ENCODE peak calls at places on chromosomes 6 and 20, in five cellular contexts. S is GM23338, M is body of pancreas, Q is COLO829, G is HEK293T. Z is an unnamed sample.

GRCh38 chr6:16398587-16398986 is 160.2 kb downstream of the GMPR start:
- DNase-seq in S (no peak), Q (no peak), M (no peak), G (no peak), Z (no peak)

GRCh38 chr20:41395669-41396664 is 29.3 kb upstream of the EMILIN3 start:
- DNase-seq in G (no peak), M (no peak), S (peak; percentile 46), Q (no peak), Z (no peak)

GRCh38 chr6:158816329-158816728 is 2.8 kb downstream of the EZR start:
- DNase-seq in G (no peak), S (no peak), M (no peak), Q (no peak), Z (no peak)

GRCh38 chr6:40485300-40485699 is 101.9 kb downstream of the LRFN2 start:
- DNase-seq in M (no peak), G (no peak), S (no peak), Q (no peak), Z (no peak)

GRCh38 chr6:21869085-21869771 is 275.7 kb downstream of the SOX4 start:
- DNase-seq in M (no peak), S (no peak), G (no peak), Q (no peak), Z (no peak)

GRCh38 chr6:20873425-20874190 is 339.4 kb downstream of the CDKAL1 start:
- DNase-seq in Q (no peak), S (peak; percentile 62), M (no peak), G (no peak), Z (peak; percentile 56)

GRCh38 chr6:16129623-16130243 is 847 bp downstream of the MYLIP start:
- DNase-seq in Q (no peak), G (no peak), S (peak; percentile 36), M (peak; percentile 41), Z (peak; percentile 53)

GRCh38 chr20:25315418-25316210 is 67.7 kb downstream of the PYGB start:
- DNase-seq in M (no peak), G (no peak), S (no peak), Q (no peak), Z (no peak)

GRCh38 chr6:140537211-140537610 is 1162.8 kb upstream of the CITED2 start:
- DNase-seq in Q (no peak), S (no peak), G (no peak), M (no peak), Z (no peak)

GRCh38 chr6:101344885-101345284 is 48.6 kb upstream of the GRIK2 start:
- DNase-seq in S (no peak), Q (no peak), G (no peak), M (no peak), Z (no peak)

GRCh38 chr6:26107935-26108334 is 20.7 kb downstream of the HFE start:
- DNase-seq in M (no peak), G (no peak), S (no peak), Q (no peak), Z (no peak)

GRCh38 chr6:25014806-25015560 is 79.2 kb upstream of the RIPOR2 start:
- DNase-seq in Q (no peak), G (no peak), S (peak; percentile 32), M (no peak), Z (no peak)